ENCODE peak calls at places on chromosomes 1 and 21, in seven cellular contexts. One of them, this sample, is unnamed.
A peak's percentile ranks its signal among the peaks of the same experiment; 100 is the strongest.

GRCh38 chr1:34911465-34911864 is 18.0 kb downstream of the DLGAP3 start:
- DNase-seq in T47D: no peak
- DNase-seq in SK-N-SH: no peak
- DNase-seq in dorsolateral prefrontal cortex: no peak
- DNase-seq in memory B cell: no peak
- DNase-seq in COLO829: no peak
- DNase-seq in astrocyte of the cerebellum: no peak
- DNase-seq in this sample: no peak

GRCh38 chr1:67500413-67500959 is 70.3 kb upstream of the SERBP1 start:
- DNase-seq in T47D: peak; percentile 86
- DNase-seq in SK-N-SH: peak; percentile 88
- DNase-seq in dorsolateral prefrontal cortex: peak; percentile 65
- DNase-seq in memory B cell: peak; percentile 79
- DNase-seq in COLO829: peak; percentile 89
- DNase-seq in astrocyte of the cerebellum: peak; percentile 66
- DNase-seq in this sample: peak; percentile 78

GRCh38 chr1:221430133-221430960 is 311.5 kb downstream of the DUSP10 start:
- DNase-seq in T47D: no peak
- DNase-seq in SK-N-SH: no peak
- DNase-seq in dorsolateral prefrontal cortex: no peak
- DNase-seq in memory B cell: no peak
- DNase-seq in COLO829: no peak
- DNase-seq in astrocyte of the cerebellum: no peak
- DNase-seq in this sample: no peak

GRCh38 chr1:4637616-4638346 is 16.6 kb upstream of the AJAP1 start:
- DNase-seq in T47D: no peak
- DNase-seq in SK-N-SH: no peak
- DNase-seq in dorsolateral prefrontal cortex: no peak
- DNase-seq in memory B cell: no peak
- DNase-seq in COLO829: no peak
- DNase-seq in astrocyte of the cerebellum: no peak
- DNase-seq in this sample: no peak

GRCh38 chr21:45554477-45555175 is 12.4 kb upstream of the SLC19A1 start:
- DNase-seq in T47D: peak; percentile 74
- DNase-seq in SK-N-SH: peak; percentile 95
- DNase-seq in dorsolateral prefrontal cortex: peak; percentile 88
- DNase-seq in memory B cell: peak; percentile 99
- DNase-seq in COLO829: peak; percentile 63
- DNase-seq in astrocyte of the cerebellum: no peak
- DNase-seq in this sample: peak; percentile 88

GRCh38 chr1:53061859-53062714 is at the start of gene PODN:
- DNase-seq in T47D: no peak
- DNase-seq in SK-N-SH: peak; percentile 86
- DNase-seq in dorsolateral prefrontal cortex: no peak
- DNase-seq in memory B cell: no peak
- DNase-seq in COLO829: no peak
- DNase-seq in astrocyte of the cerebellum: no peak
- DNase-seq in this sample: no peak

GRCh38 chr1:209430107-209430506 is 153.4 kb upstream of the CAMK1G start:
- DNase-seq in T47D: no peak
- DNase-seq in SK-N-SH: no peak
- DNase-seq in dorsolateral prefrontal cortex: no peak
- DNase-seq in memory B cell: no peak
- DNase-seq in COLO829: no peak
- DNase-seq in astrocyte of the cerebellum: no peak
- DNase-seq in this sample: no peak

GRCh38 chr1:61293197-61293596 is 210.8 kb downstream of the NFIA start:
- DNase-seq in T47D: peak; percentile 73
- DNase-seq in SK-N-SH: no peak
- DNase-seq in dorsolateral prefrontal cortex: no peak
- DNase-seq in memory B cell: no peak
- DNase-seq in COLO829: peak; percentile 68
- DNase-seq in astrocyte of the cerebellum: no peak
- DNase-seq in this sample: no peak

GRCh38 chr21:26405735-26406361 is 167.2 kb downstream of the CYYR1 start:
- DNase-seq in T47D: peak; percentile 91
- DNase-seq in SK-N-SH: no peak
- DNase-seq in dorsolateral prefrontal cortex: no peak
- DNase-seq in memory B cell: no peak
- DNase-seq in COLO829: peak; percentile 18
- DNase-seq in astrocyte of the cerebellum: peak; percentile 23
- DNase-seq in this sample: peak; percentile 34

GRCh38 chr1:56506314-56506743 is 73.0 kb downstream of the PLPP3 start:
- DNase-seq in T47D: no peak
- DNase-seq in SK-N-SH: no peak
- DNase-seq in dorsolateral prefrontal cortex: no peak
- DNase-seq in memory B cell: no peak
- DNase-seq in COLO829: no peak
- DNase-seq in astrocyte of the cerebellum: no peak
- DNase-seq in this sample: peak; percentile 42

GRCh38 chr1:213260322-213261075 is 209.5 kb downstream of the RPS6KC1 start:
- DNase-seq in T47D: no peak
- DNase-seq in SK-N-SH: no peak
- DNase-seq in dorsolateral prefrontal cortex: no peak
- DNase-seq in memory B cell: no peak
- DNase-seq in COLO829: no peak
- DNase-seq in astrocyte of the cerebellum: no peak
- DNase-seq in this sample: no peak

GRCh38 chr1:162389971-162390370 is 8.4 kb downstream of the C1orf226 start:
- DNase-seq in T47D: no peak
- DNase-seq in SK-N-SH: no peak
- DNase-seq in dorsolateral prefrontal cortex: no peak
- DNase-seq in memory B cell: no peak
- DNase-seq in COLO829: no peak
- DNase-seq in astrocyte of the cerebellum: no peak
- DNase-seq in this sample: no peak

GRCh38 chr1:150268342-150268705 is 492 bp downstream of the APH1A start:
- DNase-seq in T47D: peak; percentile 43
- DNase-seq in SK-N-SH: peak; percentile 43
- DNase-seq in dorsolateral prefrontal cortex: no peak
- DNase-seq in memory B cell: peak; percentile 34
- DNase-seq in COLO829: no peak
- DNase-seq in astrocyte of the cerebellum: no peak
- DNase-seq in this sample: no peak

GRCh38 chr1:173527151-173527826 is 50.2 kb downstream of the PRDX6 start:
- DNase-seq in T47D: peak; percentile 42
- DNase-seq in SK-N-SH: peak; percentile 12
- DNase-seq in dorsolateral prefrontal cortex: no peak
- DNase-seq in memory B cell: no peak
- DNase-seq in COLO829: no peak
- DNase-seq in astrocyte of the cerebellum: no peak
- DNase-seq in this sample: peak; percentile 33

GRCh38 chr1:26289158-26290059 is 9.5 kb downstream of the SH3BGRL3 start:
- DNase-seq in T47D: no peak
- DNase-seq in SK-N-SH: no peak
- DNase-seq in dorsolateral prefrontal cortex: no peak
- DNase-seq in memory B cell: peak; percentile 60
- DNase-seq in COLO829: no peak
- DNase-seq in astrocyte of the cerebellum: no peak
- DNase-seq in this sample: no peak

GRCh38 chr1:164713446-164714204 is 154.6 kb downstream of the PBX1 start:
- DNase-seq in T47D: no peak
- DNase-seq in SK-N-SH: no peak
- DNase-seq in dorsolateral prefrontal cortex: no peak
- DNase-seq in memory B cell: no peak
- DNase-seq in COLO829: no peak
- DNase-seq in astrocyte of the cerebellum: no peak
- DNase-seq in this sample: no peak

GRCh38 chr1:24929876-24930702 is at the start of gene RUNX3:
- DNase-seq in T47D: no peak
- DNase-seq in SK-N-SH: peak; percentile 80
- DNase-seq in dorsolateral prefrontal cortex: no peak
- DNase-seq in memory B cell: peak; percentile 91
- DNase-seq in COLO829: no peak
- DNase-seq in astrocyte of the cerebellum: no peak
- DNase-seq in this sample: no peak

GRCh38 chr1:114314098-114314497 is 160.4 kb upstream of the SYT6 start:
- DNase-seq in T47D: no peak
- DNase-seq in SK-N-SH: no peak
- DNase-seq in dorsolateral prefrontal cortex: no peak
- DNase-seq in memory B cell: no peak
- DNase-seq in COLO829: no peak
- DNase-seq in astrocyte of the cerebellum: peak; percentile 35
- DNase-seq in this sample: no peak

GRCh38 chr1:220514256-220514655 is 13.7 kb upstream of the MARK1 start:
- DNase-seq in T47D: no peak
- DNase-seq in SK-N-SH: no peak
- DNase-seq in dorsolateral prefrontal cortex: no peak
- DNase-seq in memory B cell: no peak
- DNase-seq in COLO829: no peak
- DNase-seq in astrocyte of the cerebellum: no peak
- DNase-seq in this sample: no peak

GRCh38 chr1:109887271-109887670 is 23.4 kb upstream of the CSF1 start:
- DNase-seq in T47D: no peak
- DNase-seq in SK-N-SH: no peak
- DNase-seq in dorsolateral prefrontal cortex: no peak
- DNase-seq in memory B cell: no peak
- DNase-seq in COLO829: no peak
- DNase-seq in astrocyte of the cerebellum: no peak
- DNase-seq in this sample: no peak

GRCh38 chr1:47190807-47191206 is 971 bp upstream of the PDZK1IP1 start:
- DNase-seq in T47D: no peak
- DNase-seq in SK-N-SH: no peak
- DNase-seq in dorsolateral prefrontal cortex: no peak
- DNase-seq in memory B cell: no peak
- DNase-seq in COLO829: no peak
- DNase-seq in astrocyte of the cerebellum: no peak
- DNase-seq in this sample: no peak

GRCh38 chr1:92459871-92460320 is 26.8 kb downstream of the GFI1 start:
- DNase-seq in T47D: no peak
- DNase-seq in SK-N-SH: no peak
- DNase-seq in dorsolateral prefrontal cortex: no peak
- DNase-seq in memory B cell: no peak
- DNase-seq in COLO829: no peak
- DNase-seq in astrocyte of the cerebellum: no peak
- DNase-seq in this sample: no peak

GRCh38 chr1:217332426-217333065 is 298.3 kb downstream of the GPATCH2 start:
- DNase-seq in T47D: peak; percentile 65
- DNase-seq in SK-N-SH: no peak
- DNase-seq in dorsolateral prefrontal cortex: no peak
- DNase-seq in memory B cell: no peak
- DNase-seq in COLO829: no peak
- DNase-seq in astrocyte of the cerebellum: no peak
- DNase-seq in this sample: peak; percentile 21

GRCh38 chr21:35044770-35045538 is 4.1 kb downstream of the RUNX1 start:
- DNase-seq in T47D: no peak
- DNase-seq in SK-N-SH: no peak
- DNase-seq in dorsolateral prefrontal cortex: no peak
- DNase-seq in memory B cell: no peak
- DNase-seq in COLO829: no peak
- DNase-seq in astrocyte of the cerebellum: no peak
- DNase-seq in this sample: no peak

GRCh38 chr1:115239148-115239820 is 98.8 kb downstream of the NGF start:
- DNase-seq in T47D: no peak
- DNase-seq in SK-N-SH: no peak
- DNase-seq in dorsolateral prefrontal cortex: no peak
- DNase-seq in memory B cell: no peak
- DNase-seq in COLO829: no peak
- DNase-seq in astrocyte of the cerebellum: no peak
- DNase-seq in this sample: no peak

GRCh38 chr1:85484716-85485115 is 19.8 kb upstream of the DDAH1 start:
- DNase-seq in T47D: no peak
- DNase-seq in SK-N-SH: no peak
- DNase-seq in dorsolateral prefrontal cortex: no peak
- DNase-seq in memory B cell: no peak
- DNase-seq in COLO829: no peak
- DNase-seq in astrocyte of the cerebellum: no peak
- DNase-seq in this sample: no peak

GRCh38 chr1:227762231-227762911 is 27.1 kb downstream of the SNAP47 start:
- DNase-seq in T47D: peak; percentile 88
- DNase-seq in SK-N-SH: peak; percentile 97
- DNase-seq in dorsolateral prefrontal cortex: peak; percentile 72
- DNase-seq in memory B cell: peak; percentile 70
- DNase-seq in COLO829: peak; percentile 95
- DNase-seq in astrocyte of the cerebellum: no peak
- DNase-seq in this sample: peak; percentile 94

GRCh38 chr1:41939194-41939593 is 20.5 kb upstream of the HIVEP3 start:
- DNase-seq in T47D: no peak
- DNase-seq in SK-N-SH: no peak
- DNase-seq in dorsolateral prefrontal cortex: no peak
- DNase-seq in memory B cell: no peak
- DNase-seq in COLO829: no peak
- DNase-seq in astrocyte of the cerebellum: no peak
- DNase-seq in this sample: no peak

GRCh38 chr21:44517175-44517899 is 22.7 kb downstream of the KRTAP10-1 start:
- DNase-seq in T47D: peak; percentile 71
- DNase-seq in SK-N-SH: peak; percentile 98
- DNase-seq in dorsolateral prefrontal cortex: no peak
- DNase-seq in memory B cell: no peak
- DNase-seq in COLO829: peak; percentile 74
- DNase-seq in astrocyte of the cerebellum: no peak
- DNase-seq in this sample: peak; percentile 95

GRCh38 chr1:66244429-66244828 is 289.5 kb upstream of the SGIP1 start:
- DNase-seq in T47D: no peak
- DNase-seq in SK-N-SH: peak; percentile 31
- DNase-seq in dorsolateral prefrontal cortex: peak; percentile 36
- DNase-seq in memory B cell: no peak
- DNase-seq in COLO829: peak; percentile 66
- DNase-seq in astrocyte of the cerebellum: no peak
- DNase-seq in this sample: peak; percentile 66